ENCODE peak calls at places on chromosomes 11 and 22, in nine cellular contexts. One of them, this sample, is unnamed.

GRCh38 chr22:46825145-46825544 is 62.7 kb downstream of the TBC1D22A start:
- DNase-seq in activated T-helper 9 cell treated with anti-CD3 and anti-CD28 coated beads, Interleukin-2, amount 50 U/mL, for 16 hours: no peak
- DNase-seq in Caco-2: no peak
- DNase-seq in GM04503: no peak
- DNase-seq in HCEC 1CT: no peak
- DNase-seq in adrenal gland: no peak
- DNase-seq in stimulated activated CD4-positive, alpha-beta T cell treated with anti-CD3 and anti-CD28 coated beads, Interleukin-12 subunit alpha, Interleukin-12 subunit beta, amount 100 ng/mL, for 48 hours: no peak
- DNase-seq in fibroblast of pulmonary artery: no peak
- DNase-seq in activated naive CD4-positive, alpha-beta T cell treated with anti-CD3 and anti-CD28 coated beads for 36 hours: no peak
- DNase-seq in this sample: no peak

GRCh38 chr11:120339394-120339890 is 3.2 kb downstream of the ARHGEF12 start:
- DNase-seq in activated T-helper 9 cell treated with anti-CD3 and anti-CD28 coated beads, Interleukin-2, amount 50 U/mL, for 16 hours: no peak
- DNase-seq in Caco-2: peak; percentile 14
- DNase-seq in GM04503: no peak
- DNase-seq in HCEC 1CT: peak; percentile 30
- DNase-seq in adrenal gland: no peak
- DNase-seq in stimulated activated CD4-positive, alpha-beta T cell treated with anti-CD3 and anti-CD28 coated beads, Interleukin-12 subunit alpha, Interleukin-12 subunit beta, amount 100 ng/mL, for 48 hours: no peak
- DNase-seq in fibroblast of pulmonary artery: peak; percentile 45
- DNase-seq in activated naive CD4-positive, alpha-beta T cell treated with anti-CD3 and anti-CD28 coated beads for 36 hours: no peak
- DNase-seq in this sample: peak; percentile 19

GRCh38 chr11:45982656-45983470 is 60.4 kb downstream of the LARGE2 start:
- DNase-seq in activated T-helper 9 cell treated with anti-CD3 and anti-CD28 coated beads, Interleukin-2, amount 50 U/mL, for 16 hours: peak; percentile 36
- DNase-seq in Caco-2: peak; percentile 76
- DNase-seq in GM04503: no peak
- DNase-seq in HCEC 1CT: peak; percentile 72
- DNase-seq in adrenal gland: peak; percentile 51
- DNase-seq in stimulated activated CD4-positive, alpha-beta T cell treated with anti-CD3 and anti-CD28 coated beads, Interleukin-12 subunit alpha, Interleukin-12 subunit beta, amount 100 ng/mL, for 48 hours: peak; percentile 24
- DNase-seq in fibroblast of pulmonary artery: peak; percentile 92
- DNase-seq in activated naive CD4-positive, alpha-beta T cell treated with anti-CD3 and anti-CD28 coated beads for 36 hours: peak; percentile 73
- DNase-seq in this sample: peak; percentile 86

GRCh38 chr11:78253797-78254196 is 65.1 kb downstream of the USP35 start:
- DNase-seq in activated T-helper 9 cell treated with anti-CD3 and anti-CD28 coated beads, Interleukin-2, amount 50 U/mL, for 16 hours: no peak
- DNase-seq in Caco-2: no peak
- DNase-seq in GM04503: no peak
- DNase-seq in HCEC 1CT: peak; percentile 39
- DNase-seq in adrenal gland: no peak
- DNase-seq in stimulated activated CD4-positive, alpha-beta T cell treated with anti-CD3 and anti-CD28 coated beads, Interleukin-12 subunit alpha, Interleukin-12 subunit beta, amount 100 ng/mL, for 48 hours: no peak
- DNase-seq in fibroblast of pulmonary artery: no peak
- DNase-seq in activated naive CD4-positive, alpha-beta T cell treated with anti-CD3 and anti-CD28 coated beads for 36 hours: no peak
- DNase-seq in this sample: no peak

GRCh38 chr11:104531894-104532293 is 366.4 kb downstream of the CASP12 start:
- DNase-seq in activated T-helper 9 cell treated with anti-CD3 and anti-CD28 coated beads, Interleukin-2, amount 50 U/mL, for 16 hours: no peak
- DNase-seq in Caco-2: no peak
- DNase-seq in GM04503: no peak
- DNase-seq in HCEC 1CT: no peak
- DNase-seq in adrenal gland: no peak
- DNase-seq in stimulated activated CD4-positive, alpha-beta T cell treated with anti-CD3 and anti-CD28 coated beads, Interleukin-12 subunit alpha, Interleukin-12 subunit beta, amount 100 ng/mL, for 48 hours: no peak
- DNase-seq in fibroblast of pulmonary artery: no peak
- DNase-seq in activated naive CD4-positive, alpha-beta T cell treated with anti-CD3 and anti-CD28 coated beads for 36 hours: no peak
- DNase-seq in this sample: no peak

GRCh38 chr22:32650553-32651345 is 150.8 kb upstream of the TIMP3 start:
- DNase-seq in activated T-helper 9 cell treated with anti-CD3 and anti-CD28 coated beads, Interleukin-2, amount 50 U/mL, for 16 hours: no peak
- DNase-seq in Caco-2: no peak
- DNase-seq in GM04503: no peak
- DNase-seq in HCEC 1CT: no peak
- DNase-seq in adrenal gland: no peak
- DNase-seq in stimulated activated CD4-positive, alpha-beta T cell treated with anti-CD3 and anti-CD28 coated beads, Interleukin-12 subunit alpha, Interleukin-12 subunit beta, amount 100 ng/mL, for 48 hours: no peak
- DNase-seq in fibroblast of pulmonary artery: no peak
- DNase-seq in activated naive CD4-positive, alpha-beta T cell treated with anti-CD3 and anti-CD28 coated beads for 36 hours: no peak
- DNase-seq in this sample: no peak

GRCh38 chr11:123111465-123111864 is 49.5 kb upstream of the HSPA8 start:
- DNase-seq in activated T-helper 9 cell treated with anti-CD3 and anti-CD28 coated beads, Interleukin-2, amount 50 U/mL, for 16 hours: no peak
- DNase-seq in Caco-2: peak; percentile 64
- DNase-seq in GM04503: no peak
- DNase-seq in HCEC 1CT: peak; percentile 61
- DNase-seq in adrenal gland: no peak
- DNase-seq in stimulated activated CD4-positive, alpha-beta T cell treated with anti-CD3 and anti-CD28 coated beads, Interleukin-12 subunit alpha, Interleukin-12 subunit beta, amount 100 ng/mL, for 48 hours: no peak
- DNase-seq in fibroblast of pulmonary artery: peak; percentile 66
- DNase-seq in activated naive CD4-positive, alpha-beta T cell treated with anti-CD3 and anti-CD28 coated beads for 36 hours: no peak
- DNase-seq in this sample: no peak

GRCh38 chr22:40449676-40450035 is 79.3 kb downstream of the SGSM3 start:
- DNase-seq in activated T-helper 9 cell treated with anti-CD3 and anti-CD28 coated beads, Interleukin-2, amount 50 U/mL, for 16 hours: no peak
- DNase-seq in Caco-2: no peak
- DNase-seq in GM04503: peak; percentile 59
- DNase-seq in HCEC 1CT: peak; percentile 57
- DNase-seq in adrenal gland: no peak
- DNase-seq in stimulated activated CD4-positive, alpha-beta T cell treated with anti-CD3 and anti-CD28 coated beads, Interleukin-12 subunit alpha, Interleukin-12 subunit beta, amount 100 ng/mL, for 48 hours: no peak
- DNase-seq in fibroblast of pulmonary artery: peak; percentile 58
- DNase-seq in activated naive CD4-positive, alpha-beta T cell treated with anti-CD3 and anti-CD28 coated beads for 36 hours: no peak
- DNase-seq in this sample: no peak

GRCh38 chr11:45180888-45181594 is 34.6 kb downstream of the PRDM11 start:
- DNase-seq in activated T-helper 9 cell treated with anti-CD3 and anti-CD28 coated beads, Interleukin-2, amount 50 U/mL, for 16 hours: no peak
- DNase-seq in Caco-2: peak; percentile 79
- DNase-seq in GM04503: no peak
- DNase-seq in HCEC 1CT: no peak
- DNase-seq in adrenal gland: peak; percentile 66
- DNase-seq in stimulated activated CD4-positive, alpha-beta T cell treated with anti-CD3 and anti-CD28 coated beads, Interleukin-12 subunit alpha, Interleukin-12 subunit beta, amount 100 ng/mL, for 48 hours: no peak
- DNase-seq in fibroblast of pulmonary artery: peak; percentile 55
- DNase-seq in activated naive CD4-positive, alpha-beta T cell treated with anti-CD3 and anti-CD28 coated beads for 36 hours: peak; percentile 44
- DNase-seq in this sample: no peak

GRCh38 chr11:78587446-78587845 is 12.8 kb upstream of the NARS2 start:
- DNase-seq in activated T-helper 9 cell treated with anti-CD3 and anti-CD28 coated beads, Interleukin-2, amount 50 U/mL, for 16 hours: no peak
- DNase-seq in Caco-2: no peak
- DNase-seq in GM04503: no peak
- DNase-seq in HCEC 1CT: no peak
- DNase-seq in adrenal gland: no peak
- DNase-seq in stimulated activated CD4-positive, alpha-beta T cell treated with anti-CD3 and anti-CD28 coated beads, Interleukin-12 subunit alpha, Interleukin-12 subunit beta, amount 100 ng/mL, for 48 hours: no peak
- DNase-seq in fibroblast of pulmonary artery: no peak
- DNase-seq in activated naive CD4-positive, alpha-beta T cell treated with anti-CD3 and anti-CD28 coated beads for 36 hours: no peak
- DNase-seq in this sample: no peak

GRCh38 chr22:32426881-32427280 is 14.8 kb upstream of the RTCB start:
- DNase-seq in activated T-helper 9 cell treated with anti-CD3 and anti-CD28 coated beads, Interleukin-2, amount 50 U/mL, for 16 hours: no peak
- DNase-seq in Caco-2: no peak
- DNase-seq in GM04503: no peak
- DNase-seq in HCEC 1CT: no peak
- DNase-seq in adrenal gland: no peak
- DNase-seq in stimulated activated CD4-positive, alpha-beta T cell treated with anti-CD3 and anti-CD28 coated beads, Interleukin-12 subunit alpha, Interleukin-12 subunit beta, amount 100 ng/mL, for 48 hours: no peak
- DNase-seq in fibroblast of pulmonary artery: no peak
- DNase-seq in activated naive CD4-positive, alpha-beta T cell treated with anti-CD3 and anti-CD28 coated beads for 36 hours: no peak
- DNase-seq in this sample: no peak

GRCh38 chr11:66327171-66328035 is 8.8 kb downstream of the RIN1 start:
- DNase-seq in activated T-helper 9 cell treated with anti-CD3 and anti-CD28 coated beads, Interleukin-2, amount 50 U/mL, for 16 hours: no peak
- DNase-seq in Caco-2: no peak
- DNase-seq in GM04503: no peak
- DNase-seq in HCEC 1CT: peak; percentile 81
- DNase-seq in adrenal gland: no peak
- DNase-seq in stimulated activated CD4-positive, alpha-beta T cell treated with anti-CD3 and anti-CD28 coated beads, Interleukin-12 subunit alpha, Interleukin-12 subunit beta, amount 100 ng/mL, for 48 hours: no peak
- DNase-seq in fibroblast of pulmonary artery: peak; percentile 45
- DNase-seq in activated naive CD4-positive, alpha-beta T cell treated with anti-CD3 and anti-CD28 coated beads for 36 hours: no peak
- DNase-seq in this sample: no peak

GRCh38 chr11:121291896-121292502 is 572 bp upstream of the SC5D start:
- DNase-seq in activated T-helper 9 cell treated with anti-CD3 and anti-CD28 coated beads, Interleukin-2, amount 50 U/mL, for 16 hours: no peak
- DNase-seq in Caco-2: no peak
- DNase-seq in GM04503: no peak
- DNase-seq in HCEC 1CT: no peak
- DNase-seq in adrenal gland: peak; percentile 19
- DNase-seq in stimulated activated CD4-positive, alpha-beta T cell treated with anti-CD3 and anti-CD28 coated beads, Interleukin-12 subunit alpha, Interleukin-12 subunit beta, amount 100 ng/mL, for 48 hours: no peak
- DNase-seq in fibroblast of pulmonary artery: no peak
- DNase-seq in activated naive CD4-positive, alpha-beta T cell treated with anti-CD3 and anti-CD28 coated beads for 36 hours: peak; percentile 40
- DNase-seq in this sample: no peak

GRCh38 chr22:45164217-45165123 is 745 bp downstream of the NUP50 start:
- DNase-seq in activated T-helper 9 cell treated with anti-CD3 and anti-CD28 coated beads, Interleukin-2, amount 50 U/mL, for 16 hours: peak; percentile 16
- DNase-seq in Caco-2: peak; percentile 37
- DNase-seq in GM04503: no peak
- DNase-seq in HCEC 1CT: peak; percentile 13
- DNase-seq in adrenal gland: no peak
- DNase-seq in stimulated activated CD4-positive, alpha-beta T cell treated with anti-CD3 and anti-CD28 coated beads, Interleukin-12 subunit alpha, Interleukin-12 subunit beta, amount 100 ng/mL, for 48 hours: no peak
- DNase-seq in fibroblast of pulmonary artery: peak; percentile 18
- DNase-seq in activated naive CD4-positive, alpha-beta T cell treated with anti-CD3 and anti-CD28 coated beads for 36 hours: peak; percentile 37
- DNase-seq in this sample: no peak

GRCh38 chr11:73710964-73711363 is 49.9 kb downstream of the RAB6A start:
- DNase-seq in activated T-helper 9 cell treated with anti-CD3 and anti-CD28 coated beads, Interleukin-2, amount 50 U/mL, for 16 hours: no peak
- DNase-seq in Caco-2: no peak
- DNase-seq in GM04503: no peak
- DNase-seq in HCEC 1CT: no peak
- DNase-seq in adrenal gland: no peak
- DNase-seq in stimulated activated CD4-positive, alpha-beta T cell treated with anti-CD3 and anti-CD28 coated beads, Interleukin-12 subunit alpha, Interleukin-12 subunit beta, amount 100 ng/mL, for 48 hours: no peak
- DNase-seq in fibroblast of pulmonary artery: no peak
- DNase-seq in activated naive CD4-positive, alpha-beta T cell treated with anti-CD3 and anti-CD28 coated beads for 36 hours: no peak
- DNase-seq in this sample: no peak

GRCh38 chr11:105229257-105229656 is 89.7 kb upstream of the CARD18 start:
- DNase-seq in activated T-helper 9 cell treated with anti-CD3 and anti-CD28 coated beads, Interleukin-2, amount 50 U/mL, for 16 hours: no peak
- DNase-seq in Caco-2: no peak
- DNase-seq in GM04503: peak; percentile 55
- DNase-seq in HCEC 1CT: peak; percentile 82
- DNase-seq in adrenal gland: no peak
- DNase-seq in stimulated activated CD4-positive, alpha-beta T cell treated with anti-CD3 and anti-CD28 coated beads, Interleukin-12 subunit alpha, Interleukin-12 subunit beta, amount 100 ng/mL, for 48 hours: no peak
- DNase-seq in fibroblast of pulmonary artery: peak; percentile 65
- DNase-seq in activated naive CD4-positive, alpha-beta T cell treated with anti-CD3 and anti-CD28 coated beads for 36 hours: no peak
- DNase-seq in this sample: no peak

GRCh38 chr11:67024410-67024809 is 1.5 kb downstream of the SYT12 start:
- DNase-seq in activated T-helper 9 cell treated with anti-CD3 and anti-CD28 coated beads, Interleukin-2, amount 50 U/mL, for 16 hours: peak; percentile 24
- DNase-seq in Caco-2: no peak
- DNase-seq in GM04503: no peak
- DNase-seq in HCEC 1CT: no peak
- DNase-seq in adrenal gland: no peak
- DNase-seq in stimulated activated CD4-positive, alpha-beta T cell treated with anti-CD3 and anti-CD28 coated beads, Interleukin-12 subunit alpha, Interleukin-12 subunit beta, amount 100 ng/mL, for 48 hours: peak; percentile 55
- DNase-seq in fibroblast of pulmonary artery: no peak
- DNase-seq in activated naive CD4-positive, alpha-beta T cell treated with anti-CD3 and anti-CD28 coated beads for 36 hours: peak; percentile 76
- DNase-seq in this sample: no peak